ENCODE peak calls at places on chromosomes 7 and 10, in five cellular contexts. K, B, T, V and R are unnamed samples.

GRCh38 chr7:112398534-112398933 is 51.7 kb upstream of the IFRD1 start:
- DNase-seq in B (no peak), T (no peak), V (no peak), K (no peak), R (no peak)

GRCh38 chr7:44289341-44290249 is 35.8 kb downstream of the CAMK2B start:
- DNase-seq in B (no peak), V (no peak), K (no peak), T (no peak), R (no peak)

GRCh38 chr7:5383314-5384098 is 40.1 kb downstream of the TNRC18 start:
- DNase-seq in T (no peak), B (no peak), K (no peak), V (no peak), R (no peak)

GRCh38 chr10:44395396-44395795 is 10.5 kb upstream of the CXCL12 start:
- DNase-seq in B (no peak), V (no peak), T (no peak), K (no peak), R (no peak)

GRCh38 chr10:100999742-101000601 is at the start of gene LZTS2:
- DNase-seq in T (no peak), V (no peak), K (no peak), B (no peak), R (no peak)

GRCh38 chr7:42831051-42831952 is 80.6 kb downstream of the C7orf25 start:
- DNase-seq in B (peak; percentile 56), K (no peak), V (no peak), T (peak; percentile 5), R (peak; percentile 56)

GRCh38 chr7:40571796-40572195 is 437.0 kb downstream of the SUGCT start:
- DNase-seq in K (no peak), T (no peak), V (no peak), B (no peak), R (no peak)

GRCh38 chr10:84428711-84429110 is 100.3 kb downstream of the CCSER2 start:
- DNase-seq in K (no peak), V (no peak), B (no peak), T (no peak), R (no peak)

GRCh38 chr10:29328988-29329387 is 40.1 kb downstream of the LYZL1 start:
- DNase-seq in T (no peak), V (no peak), K (no peak), B (no peak), R (no peak)

GRCh38 chr7:381211-382117 is 91.5 kb downstream of the FOXL3 start:
- DNase-seq in K (no peak), B (no peak), V (no peak), T (no peak), R (no peak)

GRCh38 chr7:119643558-119643957 is 629.4 kb upstream of the KCND2 start:
- DNase-seq in B (no peak), K (no peak), V (no peak), T (no peak), R (no peak)

GRCh38 chr7:5083291-5083690 is 37.6 kb downstream of the RBAK start:
- DNase-seq in K (no peak), B (no peak), V (no peak), T (no peak), R (no peak)

GRCh38 chr7:105444342-105444938 is 55.7 kb upstream of the SRPK2 start:
- DNase-seq in V (no peak), K (no peak), T (no peak), B (no peak), R (no peak)

GRCh38 chr10:70508912-70509366 is 30.4 kb downstream of the PALD1 start:
- DNase-seq in T (no peak), V (no peak), K (no peak), B (no peak), R (no peak)

DNA sequence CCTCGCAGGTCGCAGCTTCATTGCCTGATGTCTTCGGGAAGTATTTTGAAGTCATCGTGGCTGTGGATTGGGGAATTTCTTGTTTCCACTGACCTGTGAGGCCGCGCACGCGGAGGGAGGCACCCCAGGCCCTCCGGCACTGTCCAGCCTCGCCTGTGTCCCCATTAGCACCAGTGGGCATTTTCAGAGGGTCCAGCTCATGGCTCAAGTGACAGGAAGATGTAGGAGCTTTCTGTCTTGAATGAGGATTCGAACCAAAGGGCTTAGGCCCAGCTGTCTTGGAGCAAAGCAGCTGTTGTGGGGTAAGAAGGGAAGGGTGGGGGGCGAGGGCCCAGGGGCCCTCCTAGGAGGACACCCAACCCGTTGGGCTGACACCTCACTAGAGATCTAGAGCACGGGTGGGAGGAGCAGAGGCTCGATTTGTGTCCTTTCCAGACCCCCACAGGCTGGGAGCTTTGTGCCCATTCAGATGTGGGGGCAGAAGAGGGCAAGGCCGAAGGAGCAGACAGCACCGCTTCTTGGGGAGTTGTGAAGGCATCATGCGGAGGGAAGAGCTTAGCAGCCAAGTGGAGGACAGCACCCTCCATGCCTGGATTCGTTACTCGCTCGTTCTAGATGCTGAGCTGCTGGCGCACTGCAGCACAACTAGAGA is 912 bp downstream of the ZNF37A start:
- DNase-seq in B (no peak), K (no peak), T (no peak), V (no peak), R (peak; percentile 3)
- TF ChIP-seq SUZ12 in B (no peak), K (no peak), T (no peak), V (no peak), R (no peak)

GRCh38 chr7:149302222-149302621 is 40.2 kb downstream of the ZNF783 start:
- DNase-seq in B (no peak), V (no peak), T (no peak), K (no peak), R (no peak)

GRCh38 chr7:149304006-149304405 is 42.0 kb downstream of the ZNF783 start:
- DNase-seq in T (no peak), K (no peak), V (no peak), B (no peak), R (no peak)

GRCh38 chr7:149302865-149303264 is 40.9 kb downstream of the ZNF783 start:
- DNase-seq in V (no peak), T (no peak), B (no peak), K (no peak), R (no peak)

GRCh38 chr7:149297034-149297755 is 35.2 kb downstream of the ZNF783 start:
- DNase-seq in K (no peak), T (no peak), V (no peak), B (no peak), R (no peak)

DNA sequence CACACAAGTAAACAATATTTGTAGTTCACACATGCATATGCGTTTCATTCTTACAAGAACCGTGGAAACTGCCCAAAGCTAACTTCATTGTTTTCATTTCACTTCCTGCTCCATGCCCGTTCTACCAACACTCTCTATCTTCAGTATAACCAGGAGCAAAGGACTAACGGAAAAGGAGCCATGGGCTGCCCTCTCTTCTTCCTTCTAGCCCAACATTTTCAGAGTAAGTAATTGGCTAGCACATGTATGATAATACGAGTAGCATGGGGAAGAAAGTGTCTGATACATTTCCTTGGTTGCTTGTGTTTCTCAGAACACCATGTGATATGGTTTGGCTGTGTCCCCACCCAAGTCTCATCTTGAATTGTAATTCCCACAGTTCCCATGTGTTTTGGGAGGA is 38.8 kb downstream of the ZNF783 start:
- DNase-seq in T (no peak), B (no peak), K (no peak), V (no peak), R (no peak)
- TF ChIP-seq SUZ12 in T (no peak), B (no peak), K (no peak), V (no peak), R (no peak)

GRCh38 chr7:70738080-70738479 is 393.9 kb upstream of the GALNT17 start:
- DNase-seq in K (no peak), V (no peak), T (no peak), B (no peak), R (peak; percentile 31)
- TF ChIP-seq SUZ12 in K (no peak), V (no peak), T (no peak), B (no peak), R (no peak)

DNA sequence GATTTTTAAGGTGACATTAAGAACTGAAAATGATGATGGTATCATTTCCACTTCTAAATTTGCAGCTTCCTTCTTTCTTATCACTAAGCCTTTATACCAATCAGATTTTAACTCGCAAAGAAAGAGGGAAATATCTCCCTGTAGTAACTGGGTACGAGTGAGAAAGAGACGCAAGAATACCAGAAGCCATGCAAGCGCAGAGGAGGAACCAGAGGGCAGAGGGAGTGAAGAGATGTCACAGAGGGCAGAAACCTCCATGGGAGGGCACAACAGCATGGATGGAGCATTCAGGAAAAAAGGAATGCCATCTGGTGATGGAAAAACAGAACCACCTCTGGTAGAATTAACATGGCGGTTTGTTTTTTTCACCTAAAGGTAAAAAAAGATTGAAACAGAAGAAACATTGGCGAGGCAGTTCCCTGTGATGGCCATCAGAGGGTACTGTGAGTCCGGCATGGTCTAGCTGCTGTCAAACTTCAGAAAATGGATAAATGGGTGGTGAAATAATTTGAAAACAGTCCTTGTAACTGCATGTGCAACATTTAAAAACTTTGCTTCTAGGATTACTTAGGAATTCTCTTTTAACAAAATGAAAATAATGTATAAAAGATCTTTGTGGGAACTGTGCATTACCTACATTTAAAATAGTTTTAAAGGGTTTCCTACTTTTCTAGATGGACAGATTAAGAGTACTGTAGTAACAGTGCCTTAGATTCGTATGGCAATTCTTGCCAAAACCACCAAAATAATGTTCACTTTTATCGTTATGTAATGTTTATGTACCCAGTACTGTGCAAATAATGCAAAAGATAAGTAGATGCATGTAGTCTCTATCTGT is 91.8 kb downstream of the ARHGAP12 start:
- DNase-seq in K (no peak), T (peak; percentile 36), B (peak; percentile 13), V (no peak), R (peak; percentile 22)
- TF ChIP-seq SUZ12 in K (no peak), T (no peak), B (no peak), V (no peak), R (no peak)

DNA sequence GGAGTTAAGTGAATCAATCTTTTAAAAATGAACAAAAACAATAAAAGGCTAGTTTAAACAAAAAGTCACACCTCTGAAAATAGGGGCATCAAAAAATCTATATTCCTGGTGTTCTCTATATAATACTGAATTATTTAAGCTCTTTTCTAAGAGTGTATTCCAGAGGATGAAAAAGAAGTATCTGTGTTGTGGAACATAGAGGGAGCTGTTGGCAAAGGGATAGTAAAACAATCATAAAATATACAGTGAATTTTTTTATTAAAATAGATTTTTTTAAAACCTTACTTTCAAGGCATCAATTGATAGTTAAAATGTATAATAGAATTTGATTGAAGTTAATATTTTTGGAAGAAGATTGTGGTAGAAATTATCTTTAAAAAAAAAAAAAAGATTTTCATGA is 1409.1 kb upstream of the CELF2 start:
- DNase-seq in T (no peak), B (no peak), K (no peak), V (no peak), R (no peak)
- TF ChIP-seq SUZ12 in T (no peak), B (no peak), K (no peak), V (no peak), R (no peak)

GRCh38 chr10:43065761-43066160 is 11.1 kb upstream of the RET start:
- DNase-seq in K (no peak), V (no peak), B (no peak), T (no peak), R (no peak)

GRCh38 chr10:43064331-43065075 is 12.4 kb upstream of the RET start:
- DNase-seq in K (no peak), B (no peak), V (no peak), T (no peak), R (no peak)

GRCh38 chr10:43068136-43068395 is 8.8 kb upstream of the RET start:
- DNase-seq in B (no peak), V (no peak), K (no peak), T (no peak), R (no peak)

GRCh38 chr10:43067391-43068135 is 9.3 kb upstream of the RET start:
- DNase-seq in V (no peak), B (no peak), K (no peak), T (no peak), R (no peak)

DNA sequence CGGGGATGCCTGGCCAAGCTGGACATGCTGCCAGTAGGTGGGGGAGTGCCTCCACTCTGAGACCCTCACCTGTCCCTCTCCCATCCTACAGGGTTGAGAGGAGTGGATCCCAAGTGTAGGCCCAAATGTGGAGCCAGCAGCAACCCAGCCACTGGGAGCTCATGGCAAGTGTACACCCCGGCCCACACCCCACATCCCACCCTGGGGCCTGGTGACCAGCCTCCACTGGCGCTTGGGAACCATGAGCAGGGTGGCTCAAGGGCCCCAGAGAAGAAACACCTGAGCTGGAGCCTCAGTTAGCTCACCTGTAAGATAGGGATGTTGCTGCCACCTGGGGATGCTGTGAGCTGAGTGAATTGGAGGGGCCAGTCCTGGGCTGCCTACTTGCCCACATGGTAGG is 10.4 kb upstream of the RET start:
- DNase-seq in K (no peak), V (no peak), B (no peak), T (no peak), R (no peak)
- TF ChIP-seq SUZ12 in K (no peak), V (no peak), B (no peak), T (no peak), R (no peak)